ENCODE peak calls at places on chromosome 14, in five cellular contexts. G, A, F, O and E are unnamed samples. For H3K27me3, the result is how much of the 10 kb centered on the place peaks cover.

GRCh38 chr14:95527392-95528002 is 7.4 kb upstream of the GLRX5 start:
- DNase-seq in A (peak), F (no peak), G (peak), O (no peak), E (no peak)

GRCh38 chr14:93987376-93987775 is 9.7 kb upstream of the CCDC197 start:
- DNase-seq in F (no peak), A (no peak), O (no peak), G (no peak), E (no peak)

GRCh38 chr14:93994919-93995682 is 2.0 kb upstream of the CCDC197 start:
- DNase-seq in F (no peak), G (peak), A (peak), O (peak), E (no peak)

GRCh38 chr14:89365071-89365801 is 51.8 kb downstream of the FOXN3 start:
- DNase-seq in O (no peak), A (no peak), F (peak), G (no peak), E (peak)

GRCh38 chr14:31950331-31950730 is 126.8 kb upstream of the ARHGAP5 start:
- DNase-seq in A (no peak), G (no peak), F (no peak), O (no peak), E (no peak)

GRCh38 chr14:90239139-90239538 is 17.2 kb upstream of the PSMC1 start:
- DNase-seq in O (no peak), A (peak), F (no peak), G (no peak), E (no peak)

GRCh38 chr14:22226381-22226780 is 362.6 kb downstream of the DAD1 start:
- DNase-seq in A (peak), O (peak), F (no peak), G (no peak), E (peak)

GRCh38 chr14:59585891-59586554 is 9.4 kb upstream of the CCDC175 start:
- DNase-seq in O (no peak), F (no peak), G (no peak), A (peak), E (no peak)

GRCh38 chr14:56122306-56122705 is 4.1 kb downstream of the PELI2 start:
- DNase-seq in G (no peak), A (no peak), F (no peak), O (no peak), E (no peak)

GRCh38 chr14:61188936-61189808 is 92.0 kb downstream of the TMEM30B start:
- DNase-seq in G (peak), O (peak), F (no peak), A (peak), E (no peak)

GRCh38 chr14:72804653-72805180 is 89.2 kb downstream of the DPF3 start:
- DNase-seq in A (no peak), O (no peak), F (no peak), G (no peak), E (no peak)

GRCh38 chr14:73998736-73999135 is 20.4 kb downstream of the ENTPD5 start:
- DNase-seq in G (no peak), A (no peak), F (no peak), O (no peak), E (no peak)

GRCh38 chr14:92460916-92461579 is 52.5 kb upstream of the RIN3 start:
- DNase-seq in G (no peak), F (no peak), A (peak), O (peak), E (no peak)

GRCh38 chr14:101022121-101022520 is 118.6 kb upstream of the RTL1 start:
- DNase-seq in G (peak), A (no peak), O (peak), F (no peak), E (no peak)

GRCh38 chr14:55585854-55586253 is 5.8 kb downstream of the KTN1 start:
- DNase-seq in O (no peak), F (no peak), A (no peak), G (no peak), E (no peak)

GRCh38 chr14:61598980-61599379 is 96.3 kb upstream of the HIF1A start:
- DNase-seq in A (no peak), O (no peak), F (no peak), G (no peak), E (no peak)

GRCh38 chr14:95886366-95886765 is 9.7 kb downstream of the TUNAR start:
- DNase-seq in G (peak), O (no peak), F (no peak), A (no peak), E (no peak)

GRCh38 chr14:64610049-64610746 is 60.4 kb downstream of the PPP1R36 start:
- DNase-seq in F (no peak), A (no peak), G (no peak), O (peak), E (no peak)

GRCh38 chr14:71206766-71207371 is 299.6 kb downstream of the PCNX1 start:
- DNase-seq in A (peak), F (no peak), G (peak), O (no peak), E (no peak)

GRCh38 chr14:30988509-30988908 is 36.9 kb upstream of the AP4S1 start:
- DNase-seq in O (no peak), F (no peak), A (no peak), G (no peak), E (no peak)

GRCh38 chr14:91400696-91401095 is 16.9 kb downstream of the CCDC88C start:
- DNase-seq in A (no peak), G (no peak), O (no peak), F (no peak), E (no peak)

GRCh38 chr14:45650754-45651153 is 397.8 kb upstream of the MIS18BP1 start:
- DNase-seq in O (no peak), A (no peak), F (no peak), G (no peak), E (no peak)

GRCh38 chr14:69281450-69282169 is 21.7 kb downstream of the GALNT16 start:
- DNase-seq in A (no peak), G (no peak), F (no peak), O (peak), E (no peak)

GRCh38 chr14:67491285-67491684 is 2.8 kb upstream of the TMEM229B start:
- DNase-seq in O (peak), A (no peak), G (no peak), F (no peak), E (no peak)

GRCh38 chr14:59564356-59564755 is 12.3 kb downstream of the CCDC175 start:
- DNase-seq in A (no peak), F (no peak), G (no peak), O (peak), E (no peak)

GRCh38 chr14:32481707-32482106 is 152.6 kb downstream of the AKAP6 start:
- DNase-seq in F (no peak), G (no peak), A (no peak), O (no peak), E (no peak)

GRCh38 chr14:86543531-86543930 is 1013.6 kb downstream of the FLRT2 start:
- DNase-seq in G (no peak), O (no peak), F (no peak), A (no peak), E (no peak)

GRCh38 chr14:28382460-28383220 is 383.9 kb upstream of the FOXG1 start:
- DNase-seq in G (no peak), A (peak), F (no peak), O (no peak), E (no peak)

GRCh38 chr14:73239463-73240241 is 2.3 kb downstream of the PAPLN start:
- DNase-seq in G (peak), A (peak), F (no peak), O (peak), E (no peak)

GRCh38 chr14:63614964-63615363 is 26.7 kb downstream of the WDR89 start:
- DNase-seq in G (no peak), A (peak), O (no peak), F (no peak), E (no peak)

GRCh38 chr14:56379956-56380355 is 199.6 kb upstream of the TMEM260 start:
- DNase-seq in G (no peak), A (no peak), O (no peak), F (no peak), E (no peak)

GRCh38 chr14:102939820-102940561 is 17.5 kb downstream of the AMN start:
- DNase-seq in F (no peak), O (no peak), G (no peak), A (no peak), E (no peak)

GRCh38 chr14:97706814-97707213 is 909.6 kb downstream of the VRK1 start:
- DNase-seq in F (no peak), G (no peak), A (no peak), O (no peak), E (no peak)

GRCh38 chr14:97703006-97703760 is 906.0 kb downstream of the VRK1 start:
- DNase-seq in G (no peak), O (peak), F (no peak), A (no peak), E (no peak)

GRCh38 chr14:97705976-97706375 is 908.8 kb downstream of the VRK1 start:
- DNase-seq in O (no peak), A (no peak), G (no peak), F (no peak), E (no peak)

GRCh38 chr14:97704316-97704715 is 907.1 kb downstream of the VRK1 start:
- DNase-seq in A (no peak), F (no peak), G (no peak), O (no peak), E (no peak)

DNA sequence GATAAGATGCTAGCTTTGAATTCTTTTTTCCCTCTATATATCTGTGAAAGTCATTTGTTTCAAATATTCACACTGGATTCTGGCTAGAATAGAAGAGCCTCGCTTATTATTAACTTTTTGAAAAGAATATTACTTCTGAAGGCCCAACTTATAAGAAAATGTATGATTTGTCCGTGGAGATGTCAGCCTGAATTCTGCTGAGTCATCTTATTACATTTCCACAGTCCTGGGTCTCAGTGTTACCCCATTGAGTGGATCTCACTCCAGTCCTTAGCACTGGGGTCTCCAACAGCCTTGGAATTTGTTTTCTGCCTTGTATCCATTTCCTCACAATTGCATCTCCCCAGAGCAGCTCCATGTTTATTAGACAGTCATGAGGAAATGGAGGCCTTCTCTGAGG is 907.9 kb downstream of the VRK1 start:
- DNase-seq in G (no peak), A (no peak), O (no peak), F (no peak), E (no peak)
- H3K27me3 ChIP-seq in G (under half), A (under half), O (under half), F (under half), E (under half)

GRCh38 chr14:53956427-53957201 is at the start of gene BMP4:
- DNase-seq in A (peak), G (peak), O (peak), F (no peak), E (no peak)
- H3K27me3 ChIP-seq in A (under half), G (under half), O (under half), F (under half), E (half or more)

GRCh38 chr14:20652996-20653975 is 11.8 kb upstream of the OR6S1 start:
- DNase-seq in A (peak), O (peak), G (no peak), F (no peak), E (no peak)

GRCh38 chr14:20658246-20658645 is 16.8 kb upstream of the OR6S1 start:
- DNase-seq in A (no peak), O (no peak), G (no peak), F (no peak), E (no peak)

GRCh38 chr14:20656274-20656673 is 14.8 kb upstream of the OR6S1 start:
- DNase-seq in O (no peak), F (no peak), A (no peak), G (no peak), E (no peak)

GRCh38 chr14:20657216-20658211 is 16.0 kb upstream of the OR6S1 start:
- DNase-seq in G (no peak), A (peak), O (peak), F (no peak), E (no peak)

DNA sequence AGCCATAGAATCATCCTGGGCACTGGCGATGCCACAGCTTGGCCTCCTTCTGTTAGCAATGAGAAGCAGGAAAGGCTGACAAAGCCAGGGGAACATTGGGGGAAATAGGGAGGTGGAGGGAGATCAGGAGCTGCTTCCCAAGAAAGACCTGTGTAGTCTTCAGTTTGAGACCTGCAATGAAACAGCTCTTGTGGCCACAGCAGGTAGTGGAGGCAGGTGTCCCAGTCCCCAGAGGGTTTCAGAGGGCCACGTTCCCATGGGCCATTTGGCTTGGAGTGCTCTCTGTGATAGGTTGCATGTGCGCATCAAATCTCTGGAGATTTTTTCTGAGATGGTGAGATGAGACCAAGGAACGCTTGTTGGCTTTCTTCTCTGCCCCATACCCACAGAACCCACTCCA is 14.4 kb upstream of the OR6S1 start:
- DNase-seq in A (no peak), G (no peak), F (no peak), O (peak), E (no peak)
- H3K27me3 ChIP-seq in A (under half), G (half or more), F (under half), O (under half), E (half or more)

DNA sequence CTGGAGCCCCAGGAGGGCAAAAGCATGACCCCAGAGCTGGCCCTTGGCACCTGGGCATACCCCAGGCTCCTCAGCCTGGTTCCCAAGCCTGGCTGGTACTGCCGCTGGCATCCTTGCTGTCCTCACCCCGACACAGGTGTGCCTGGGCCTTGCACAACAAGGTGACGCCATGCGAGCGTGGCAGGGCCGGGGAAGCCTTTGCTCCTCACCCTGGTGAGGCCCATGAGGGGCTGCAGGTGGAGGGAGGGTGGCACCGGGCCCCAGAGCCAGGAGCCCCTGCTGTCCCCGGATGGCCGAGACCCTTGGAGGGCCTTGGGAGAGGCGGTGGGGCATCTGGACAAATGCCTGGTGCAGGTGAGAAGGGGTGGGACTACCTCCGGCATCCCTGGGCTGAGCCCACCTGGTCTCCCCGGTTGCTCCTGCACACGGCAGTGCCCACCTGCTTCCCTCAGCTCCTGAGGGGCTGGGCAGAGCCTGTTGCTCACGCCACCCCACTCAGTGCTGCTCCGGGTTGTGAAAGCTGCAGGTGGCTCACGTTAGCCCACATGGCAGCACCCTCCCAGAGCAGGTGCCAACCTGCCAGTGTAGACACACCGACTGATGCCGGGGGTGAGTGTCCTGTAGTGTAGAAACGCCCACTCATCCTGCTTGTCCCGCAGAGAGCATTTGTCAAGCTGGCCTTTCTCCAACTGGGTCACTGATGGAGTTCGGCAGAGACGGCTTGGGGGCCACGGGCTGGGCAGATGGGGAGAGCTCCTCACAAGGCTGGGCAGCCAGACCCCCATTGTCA is 24.6 kb upstream of the KIF26A start:
- DNase-seq in A (no peak), O (peak), G (peak), F (no peak), E (no peak)
- H3K27me3 ChIP-seq in A (under half), O (under half), G (under half), F (under half), E (under half)

GRCh38 chr14:78805586-78805985 is 635.4 kb downstream of the NRXN3 start:
- DNase-seq in F (no peak), G (no peak), A (no peak), O (no peak), E (no peak)
- H3K27me3 ChIP-seq in F (under half), G (under half), A (under half), O (under half), E (under half)

GRCh38 chr14:25052921-25053320 is 3.0 kb upstream of the STXBP6 start:
- DNase-seq in A (no peak), O (no peak), G (no peak), F (no peak), E (no peak)
- H3K27me3 ChIP-seq in A (under half), O (half or more), G (under half), F (under half), E (under half)

DNA sequence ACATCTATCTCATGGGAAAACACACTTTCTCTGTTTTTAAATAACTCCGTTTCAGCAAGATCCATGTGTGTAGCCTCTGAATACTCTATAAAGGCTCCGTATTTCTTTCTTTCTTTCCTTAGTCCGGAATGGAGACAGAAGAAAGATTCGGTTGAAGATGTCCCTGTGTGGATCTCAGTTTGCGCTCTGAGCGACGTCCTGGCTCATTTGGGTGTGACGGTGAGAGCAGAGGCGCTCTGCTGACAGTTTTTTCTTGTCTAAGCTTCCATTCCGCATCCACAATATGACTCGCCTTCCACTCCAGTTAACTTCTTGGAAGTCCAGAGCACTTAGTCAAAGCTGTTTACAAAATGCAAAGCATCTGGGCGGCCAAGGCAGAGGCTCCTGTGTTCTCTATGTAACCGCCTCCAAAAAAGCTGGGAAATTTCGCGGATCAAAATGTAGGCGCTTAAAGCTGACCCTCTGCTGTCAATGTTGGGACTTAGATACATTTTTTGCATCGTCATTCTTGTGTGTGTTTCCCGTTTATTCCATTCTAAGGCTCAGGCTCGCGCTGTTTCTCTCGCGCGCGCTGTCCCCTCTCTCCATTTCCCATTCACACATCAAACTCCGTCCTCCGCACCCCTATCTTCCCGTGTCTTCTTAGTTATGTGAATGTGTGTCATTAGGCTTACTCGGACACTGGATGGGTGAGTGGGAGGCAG is 910 bp upstream of the FLRT2 start:
- DNase-seq in F (no peak), A (peak), O (peak), G (peak), E (no peak)
- H3K27me3 ChIP-seq in F (under half), A (under half), O (under half), G (under half), E (under half)

DNA sequence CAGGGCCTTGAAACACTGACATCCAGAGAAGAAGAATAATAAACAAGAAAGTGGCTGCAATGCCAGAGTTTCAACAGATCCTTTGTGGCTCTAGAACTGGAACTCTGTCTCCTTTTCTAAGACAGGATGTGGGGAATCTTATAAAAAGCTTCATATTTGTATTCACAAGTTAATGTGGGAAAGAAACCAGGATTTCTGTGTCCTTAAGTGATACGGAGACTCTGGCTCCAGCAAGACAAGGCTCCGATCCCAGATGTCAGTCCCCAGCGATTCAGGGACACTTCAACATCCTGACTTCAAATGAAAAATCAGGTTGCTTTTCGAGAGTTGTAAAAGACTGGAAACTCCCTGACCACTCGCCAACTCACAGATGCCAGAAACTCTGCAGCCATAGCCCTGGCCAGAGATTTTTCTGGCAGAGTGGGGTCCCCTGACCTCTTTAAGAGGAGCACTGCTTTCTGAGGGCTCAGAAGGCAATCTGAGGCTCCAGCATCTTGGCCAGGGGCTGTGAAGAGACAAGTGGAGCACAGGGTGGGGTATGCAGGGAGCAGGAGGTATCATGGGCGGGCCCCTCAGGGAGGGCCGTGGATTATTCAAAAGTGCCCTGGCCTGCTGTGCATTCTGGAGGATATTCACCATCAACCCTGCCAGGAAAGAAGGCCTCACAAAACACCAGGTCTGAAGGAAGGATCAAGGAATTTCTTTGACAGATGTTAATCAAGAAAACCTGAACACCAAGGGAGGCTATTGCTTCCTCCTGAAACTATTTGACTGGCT is 53.3 kb downstream of the TMX1 start:
- DNase-seq in O (no peak), F (no peak), A (peak), G (peak), E (no peak)
- H3K27me3 ChIP-seq in O (under half), F (under half), A (under half), G (under half), E (under half)

GRCh38 chr14:77141592-77142288 is at the start of gene ZDHHC22:
- DNase-seq in A (no peak), G (no peak), F (no peak), O (peak), E (no peak)

GRCh38 chr14:77140343-77140936 is 1.2 kb downstream of the ZDHHC22 start:
- DNase-seq in A (no peak), F (no peak), O (peak), G (no peak), E (no peak)

GRCh38 chr14:77139540-77140342 is 1.9 kb downstream of the ZDHHC22 start:
- DNase-seq in G (no peak), F (no peak), O (peak), A (no peak), E (peak)

GRCh38 chr14:77142289-77142814 is 761 bp upstream of the ZDHHC22 start:
- DNase-seq in F (no peak), G (no peak), A (no peak), O (peak), E (no peak)

GRCh38 chr14:77140937-77141591 is 527 bp downstream of the ZDHHC22 start:
- DNase-seq in F (no peak), O (peak), G (no peak), A (no peak), E (no peak)
- H3K27me3 ChIP-seq in F (under half), O (half or more), G (half or more), A (half or more), E (half or more)